ENCODE peak calls at places on chromosomes 2 and 18, in six cellular contexts. A, I, E, H, N and Z are unnamed samples.

GRCh38 chr2:70751881-70752280 is 16.1 kb downstream of the ADD2 start:
- DNase-seq in E (no peak), A (no peak), N (no peak), H (no peak), I (no peak), Z (no peak)

GRCh38 chr2:45964226-45964841 is 312.9 kb downstream of the PRKCE start:
- DNase-seq in E (no peak), N (no peak), H (no peak), I (no peak), A (no peak), Z (no peak)

GRCh38 chr2:69798909-69799526 is 30.4 kb upstream of the GMCL1 start:
- DNase-seq in E (no peak), H (no peak), A (no peak), N (no peak), I (no peak), Z (no peak)

GRCh38 chr2:26475037-26475436 is 2.9 kb downstream of the OTOF start:
- DNase-seq in H (no peak), N (no peak), A (no peak), I (no peak), E (no peak), Z (no peak)

GRCh38 chr2:147937744-147938349 is 82.7 kb downstream of the ORC4 start:
- DNase-seq in I (peak), H (peak), N (no peak), E (no peak), A (no peak), Z (no peak)

GRCh38 chr2:42974697-42975357 is 182.4 kb upstream of the HAAO start:
- DNase-seq in A (no peak), H (peak), N (peak), I (peak), E (peak), Z (no peak)

GRCh38 chr18:5770176-5770575 is 125.1 kb downstream of the TMEM200C start:
- DNase-seq in E (no peak), A (no peak), I (no peak), N (no peak), H (no peak), Z (no peak)

GRCh38 chr2:239814917-239815637 is 210.1 kb downstream of the NDUFA10 start:
- DNase-seq in H (no peak), N (no peak), I (no peak), A (no peak), E (no peak), Z (peak)

GRCh38 chr2:127661949-127662510 is 13.3 kb downstream of the LIMS2 start:
- DNase-seq in H (no peak), E (no peak), A (no peak), N (no peak), I (no peak), Z (no peak)

GRCh38 chr2:66437601-66438497 is 2.9 kb downstream of the MEIS1 start:
- DNase-seq in N (no peak), I (no peak), A (no peak), H (no peak), E (no peak), Z (no peak)